ENCODE peak calls at places on chromosomes 2 and 18, in six cellular contexts. C is bronchial epithelial cell, T is lower lobe of right lung, R is uterus, U is fibroblast of villous mesenchyme, F is A549. G is an unnamed sample.

GRCh38 chr18:70195852-70196434 is 9.5 kb downstream of the RTTN start:
- DNase-seq in U (peak), C (peak), R (no peak), F (peak), T (no peak), G (peak)

GRCh38 chr2:102514061-102514785 is 41.2 kb downstream of the SLC9A4 start:
- DNase-seq in T (no peak), C (peak), R (no peak), F (peak), U (peak), G (peak)

GRCh38 chr2:161178756-161179155 is 18.5 kb downstream of the TANK start:
- DNase-seq in R (no peak), T (no peak), U (no peak), F (no peak), C (no peak), G (no peak)

GRCh38 chr2:74375838-74376237 is 4.3 kb downstream of the DCTN1 start:
- DNase-seq in T (no peak), F (no peak), U (no peak), R (no peak), C (no peak), G (no peak)

GRCh38 chr2:199778655-199779054 is 72.3 kb downstream of the FTCDNL1 start:
- DNase-seq in U (no peak), C (no peak), R (no peak), F (no peak), T (no peak), G (no peak)

GRCh38 chr2:149586898-149587219 is 716 bp downstream of the MMADHC start:
- DNase-seq in T (no peak), F (no peak), C (no peak), U (no peak), R (no peak), G (no peak)

GRCh38 chr2:28399289-28399688 is 6.6 kb downstream of the FOSL2 start:
- DNase-seq in C (no peak), T (no peak), F (no peak), R (no peak), U (no peak), G (no peak)

GRCh38 chr18:68024716-68025115 is 508.2 kb upstream of the DSEL start:
- DNase-seq in F (no peak), C (no peak), U (peak), R (no peak), T (no peak), G (peak)

GRCh38 chr2:187390891-187391290 is 57.2 kb downstream of the CALCRL start:
- DNase-seq in C (peak), F (peak), U (peak), T (no peak), R (no peak), G (peak)

GRCh38 chr2:47013383-47013782 is 97.8 kb upstream of the MCFD2 start:
- DNase-seq in R (no peak), T (no peak), F (no peak), U (no peak), C (no peak), G (no peak)

GRCh38 chr2:73907840-73908452 is 15.1 kb downstream of the ACTG2 start:
- DNase-seq in U (peak), R (no peak), F (peak), C (peak), T (no peak), G (peak)

GRCh38 chr2:45241061-45241561 is 231.9 kb upstream of the SIX2 start:
- DNase-seq in T (no peak), F (no peak), U (peak), R (no peak), C (peak), G (peak)

GRCh38 chr2:102915128-102915527 is 153.3 kb downstream of the TMEM182 start:
- DNase-seq in R (no peak), C (peak), F (peak), T (no peak), U (no peak), G (peak)

GRCh38 chr2:125656190-125656589 is 999.8 kb upstream of the GYPC start:
- DNase-seq in R (no peak), U (no peak), T (no peak), C (no peak), F (no peak), G (no peak)
- TF ChIP-seq CTCF in R (no peak), U (no peak), T (no peak), C (no peak), F (no peak), G (no peak)

GRCh38 chr2:165149439-165149838 is 54.4 kb downstream of the SCN3A start:
- DNase-seq in R (no peak), U (no peak), F (no peak), C (no peak), T (no peak), G (no peak)

GRCh38 chr2:165157160-165157559 is 46.7 kb downstream of the SCN3A start:
- DNase-seq in C (no peak), R (no peak), F (no peak), T (no peak), U (no peak), G (no peak)

DNA sequence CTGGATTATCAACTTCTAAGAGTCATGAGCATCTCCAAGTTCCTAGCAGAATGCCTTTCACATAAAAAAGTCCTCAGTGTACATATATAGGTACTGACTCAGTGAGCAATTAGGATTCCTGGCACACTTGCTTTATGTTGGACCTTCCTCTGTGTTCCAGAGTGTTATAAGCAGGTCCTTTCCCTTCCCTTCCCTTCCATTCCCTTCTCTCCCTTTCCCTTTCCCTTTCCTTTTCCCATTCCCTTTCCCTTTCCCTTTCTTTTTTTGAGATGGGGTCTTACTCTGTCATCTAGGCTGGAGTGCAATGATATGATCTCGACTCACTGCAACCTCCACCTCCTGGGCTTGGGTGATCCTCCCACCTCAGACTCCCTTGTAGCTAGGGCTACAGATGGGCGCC is 48.7 kb downstream of the SCN3A start:
- DNase-seq in F (no peak), C (no peak), U (no peak), T (no peak), R (no peak), G (no peak)
- TF ChIP-seq CTCF in F (no peak), C (no peak), U (no peak), T (no peak), R (no peak), G (no peak)

GRCh38 chr2:64562148-64562784 is 38.1 kb downstream of the AFTPH start:
- DNase-seq in T (no peak), C (peak), F (peak), R (no peak), U (peak), G (peak)
- TF ChIP-seq CTCF in T (peak), C (no peak), F (peak), R (peak), U (peak), G (peak)

GRCh38 chr2:107218208-107218607 is 332.2 kb upstream of the ST6GAL2 start:
- DNase-seq in C (no peak), R (no peak), U (no peak), T (no peak), F (no peak), G (no peak)
- TF ChIP-seq CTCF in C (no peak), R (no peak), U (no peak), T (no peak), F (no peak), G (no peak)

GRCh38 chr2:34738691-34739090 is 1139.6 kb upstream of the FAM98A start:
- DNase-seq in U (no peak), T (no peak), C (no peak), R (no peak), F (no peak), G (no peak)
- TF ChIP-seq CTCF in U (no peak), T (no peak), C (no peak), R (no peak), F (no peak), G (no peak)

GRCh38 chr2:135782231-135782630 is 40.6 kb downstream of the UBXN4 start:
- DNase-seq in C (no peak), F (no peak), T (no peak), R (no peak), U (no peak), G (no peak)

GRCh38 chr2:135790423-135790822 is 46.6 kb downstream of the LCT start:
- DNase-seq in F (no peak), C (no peak), U (no peak), R (no peak), T (no peak), G (no peak)

GRCh38 chr2:135783416-135783815 is 41.8 kb downstream of the UBXN4 start:
- DNase-seq in F (no peak), C (no peak), R (no peak), U (no peak), T (no peak), G (no peak)

GRCh38 chr2:135785032-135785431 is 43.4 kb downstream of the UBXN4 start:
- DNase-seq in C (no peak), R (no peak), U (peak), T (no peak), F (no peak), G (no peak)
- TF ChIP-seq CTCF in C (no peak), R (no peak), U (peak), T (no peak), F (no peak), G (no peak)

GRCh38 chr2:65999790-66000189 is 435.1 kb upstream of the MEIS1 start:
- DNase-seq in R (no peak), F (no peak), T (no peak), C (peak), U (no peak), G (no peak)
- TF ChIP-seq CTCF in R (no peak), F (no peak), T (no peak), C (no peak), U (no peak), G (no peak)